ENCODE peak calls at places on chromosomes 2 and 18, in ten cellular contexts. One of them, this sample, is unnamed.
A peak's percentile ranks its signal among the peaks of the same experiment; 100 is the strongest.

GRCh38 chr2:43438858-43439655 is 156.8 kb downstream of the THADA start:
- DNase-seq in OCI-LY7: no peak
- DNase-seq in HCT116: no peak
- DNase-seq in PC-3: peak; percentile 60
- DNase-seq in hepatocyte: no peak
- DNase-seq in GM23248: peak; percentile 62
- DNase-seq in GM23338: no peak
- DNase-seq in PC-9: no peak
- DNase-seq in MM.1S: peak; percentile 21
- DNase-seq in Karpas-422: no peak
- DNase-seq in this sample: no peak

GRCh38 chr2:176107731-176108181 is 676 bp downstream of the HOXD11 start:
- DNase-seq in OCI-LY7: no peak
- DNase-seq in HCT116: no peak
- DNase-seq in PC-3: no peak
- DNase-seq in hepatocyte: no peak
- DNase-seq in GM23248: peak; percentile 71
- DNase-seq in GM23338: no peak
- DNase-seq in PC-9: no peak
- DNase-seq in MM.1S: no peak
- DNase-seq in Karpas-422: no peak
- DNase-seq in this sample: peak; percentile 68

GRCh38 chr2:216034065-216034464 is 20.7 kb upstream of the MREG start:
- DNase-seq in OCI-LY7: peak; percentile 69
- DNase-seq in HCT116: peak; percentile 54
- DNase-seq in PC-3: peak; percentile 84
- DNase-seq in hepatocyte: peak; percentile 73
- DNase-seq in GM23248: peak; percentile 65
- DNase-seq in GM23338: peak; percentile 84
- DNase-seq in PC-9: peak; percentile 68
- DNase-seq in MM.1S: peak; percentile 76
- DNase-seq in Karpas-422: peak; percentile 90
- DNase-seq in this sample: peak; percentile 68

GRCh38 chr18:24915547-24915946 is 436.4 kb downstream of the ZNF521 start:
- DNase-seq in OCI-LY7: no peak
- DNase-seq in HCT116: no peak
- DNase-seq in PC-3: peak; percentile 68
- DNase-seq in hepatocyte: no peak
- DNase-seq in GM23248: peak; percentile 72
- DNase-seq in GM23338: no peak
- DNase-seq in PC-9: no peak
- DNase-seq in MM.1S: no peak
- DNase-seq in Karpas-422: no peak
- DNase-seq in this sample: no peak

GRCh38 chr2:144330951-144331651 is 188.8 kb downstream of the ZEB2 start:
- DNase-seq in OCI-LY7: peak; percentile 33
- DNase-seq in HCT116: no peak
- DNase-seq in PC-3: peak; percentile 17
- DNase-seq in hepatocyte: peak; percentile 16
- DNase-seq in GM23248: peak; percentile 38
- DNase-seq in GM23338: peak; percentile 26
- DNase-seq in PC-9: no peak
- DNase-seq in MM.1S: peak; percentile 21
- DNase-seq in Karpas-422: peak; percentile 73
- DNase-seq in this sample: peak; percentile 13

GRCh38 chr2:69358914-69359313 is 28.1 kb downstream of the GFPT1 start:
- DNase-seq in OCI-LY7: no peak
- DNase-seq in HCT116: no peak
- DNase-seq in PC-3: no peak
- DNase-seq in hepatocyte: no peak
- DNase-seq in GM23248: no peak
- DNase-seq in GM23338: peak; percentile 15
- DNase-seq in PC-9: no peak
- DNase-seq in MM.1S: no peak
- DNase-seq in Karpas-422: no peak
- DNase-seq in this sample: no peak

GRCh38 chr2:95076705-95077520 is 44.7 kb downstream of the MRPS5 start:
- DNase-seq in OCI-LY7: peak; percentile 69
- DNase-seq in HCT116: peak; percentile 63
- DNase-seq in PC-3: peak; percentile 93
- DNase-seq in hepatocyte: peak; percentile 87
- DNase-seq in GM23248: peak; percentile 68
- DNase-seq in GM23338: peak; percentile 93
- DNase-seq in PC-9: peak; percentile 99
- DNase-seq in MM.1S: peak; percentile 74
- DNase-seq in Karpas-422: peak; percentile 90
- DNase-seq in this sample: peak; percentile 84

GRCh38 chr2:64338910-64339500 is 115.0 kb upstream of the LGALSL start:
- DNase-seq in OCI-LY7: no peak
- DNase-seq in HCT116: no peak
- DNase-seq in PC-3: peak; percentile 67
- DNase-seq in hepatocyte: no peak
- DNase-seq in GM23248: no peak
- DNase-seq in GM23338: no peak
- DNase-seq in PC-9: peak; percentile 35
- DNase-seq in MM.1S: no peak
- DNase-seq in Karpas-422: no peak
- DNase-seq in this sample: no peak

GRCh38 chr2:18749912-18750526 is 160.7 kb upstream of the NT5C1B start:
- DNase-seq in OCI-LY7: peak; percentile 53
- DNase-seq in HCT116: peak; percentile 12
- DNase-seq in PC-3: peak; percentile 74
- DNase-seq in hepatocyte: peak; percentile 77
- DNase-seq in GM23248: peak; percentile 73
- DNase-seq in GM23338: peak; percentile 68
- DNase-seq in PC-9: peak; percentile 51
- DNase-seq in MM.1S: peak; percentile 54
- DNase-seq in Karpas-422: peak; percentile 78
- DNase-seq in this sample: peak; percentile 35

GRCh38 chr2:208025814-208026184 is 472 bp upstream of the PLEKHM3 start:
- DNase-seq in OCI-LY7: peak; percentile 12
- DNase-seq in HCT116: no peak
- DNase-seq in PC-3: no peak
- DNase-seq in hepatocyte: no peak
- DNase-seq in GM23248: no peak
- DNase-seq in GM23338: peak; percentile 34
- DNase-seq in PC-9: no peak
- DNase-seq in MM.1S: no peak
- DNase-seq in Karpas-422: peak; percentile 55
- DNase-seq in this sample: peak; percentile 33

GRCh38 chr2:22043784-22044183 is 920.0 kb downstream of the TDRD15 start:
- DNase-seq in OCI-LY7: no peak
- DNase-seq in HCT116: no peak
- DNase-seq in PC-3: no peak
- DNase-seq in hepatocyte: no peak
- DNase-seq in GM23248: no peak
- DNase-seq in GM23338: no peak
- DNase-seq in PC-9: no peak
- DNase-seq in MM.1S: no peak
- DNase-seq in Karpas-422: no peak
- DNase-seq in this sample: no peak
- H3K9me2 ChIP-seq in OCI-LY7: no peaks in the 10 kb centered on the region
- H3K9me2 ChIP-seq in HCT116: no peaks in the 10 kb centered on the region
- H3K9me2 ChIP-seq in PC-3: no peaks in the 10 kb centered on the region
- H3K9me2 ChIP-seq in hepatocyte: no peaks in the 10 kb centered on the region
- H3K9me2 ChIP-seq in GM23248: no peaks in the 10 kb centered on the region
- H3K9me2 ChIP-seq in GM23338: no peaks in the 10 kb centered on the region
- H3K9me2 ChIP-seq in PC-9: no peaks in the 10 kb centered on the region
- H3K9me2 ChIP-seq in MM.1S: no peaks in the 10 kb centered on the region
- H3K9me2 ChIP-seq in Karpas-422: no peaks in the 10 kb centered on the region
- H3K9me2 ChIP-seq in this sample: no peaks in the 10 kb centered on the region

DNA sequence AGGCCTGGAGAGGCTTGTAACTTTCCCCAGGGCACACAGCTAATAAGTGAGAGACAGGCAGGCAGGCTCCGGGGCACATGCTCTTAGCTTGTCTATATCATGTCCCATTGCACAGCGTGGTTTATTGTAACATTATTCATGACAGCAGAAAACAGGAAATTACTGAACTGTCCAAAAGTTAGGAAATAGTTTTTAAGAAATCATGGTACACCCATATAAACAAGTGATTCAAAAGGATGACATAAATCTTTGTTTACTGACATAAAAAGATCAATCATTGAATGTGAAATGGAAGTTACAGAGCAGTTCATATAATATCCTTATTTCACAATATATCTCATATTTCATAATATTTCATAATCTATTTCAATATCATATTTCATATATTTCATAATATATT is 34.3 kb upstream of the TXNDC2 start:
- DNase-seq in OCI-LY7: no peak
- DNase-seq in HCT116: no peak
- DNase-seq in PC-3: no peak
- DNase-seq in hepatocyte: no peak
- DNase-seq in GM23248: no peak
- DNase-seq in GM23338: no peak
- DNase-seq in PC-9: no peak
- DNase-seq in MM.1S: no peak
- DNase-seq in Karpas-422: no peak
- DNase-seq in this sample: no peak
- H3K9me2 ChIP-seq in OCI-LY7: no peaks in the 10 kb centered on the region
- H3K9me2 ChIP-seq in HCT116: no peaks in the 10 kb centered on the region
- H3K9me2 ChIP-seq in PC-3: no peaks in the 10 kb centered on the region
- H3K9me2 ChIP-seq in hepatocyte: no peaks in the 10 kb centered on the region
- H3K9me2 ChIP-seq in GM23248: no peaks in the 10 kb centered on the region
- H3K9me2 ChIP-seq in GM23338: no peaks in the 10 kb centered on the region
- H3K9me2 ChIP-seq in PC-9: no peaks in the 10 kb centered on the region
- H3K9me2 ChIP-seq in MM.1S: no peaks in the 10 kb centered on the region
- H3K9me2 ChIP-seq in Karpas-422: no peaks in the 10 kb centered on the region
- H3K9me2 ChIP-seq in this sample: no peaks in the 10 kb centered on the region

GRCh38 chr18:72544092-72544886 is at the start of gene CBLN2:
- DNase-seq in OCI-LY7: no peak
- DNase-seq in HCT116: no peak
- DNase-seq in PC-3: peak; percentile 75
- DNase-seq in hepatocyte: peak; percentile 85
- DNase-seq in GM23248: peak; percentile 79
- DNase-seq in GM23338: peak; percentile 77
- DNase-seq in PC-9: peak; percentile 64
- DNase-seq in MM.1S: peak; percentile 91
- DNase-seq in Karpas-422: peak; percentile 68
- DNase-seq in this sample: peak; percentile 92

GRCh38 chr18:72543362-72544055 is 633 bp downstream of the CBLN2 start:
- DNase-seq in OCI-LY7: no peak
- DNase-seq in HCT116: no peak
- DNase-seq in PC-3: no peak
- DNase-seq in hepatocyte: no peak
- DNase-seq in GM23248: peak; percentile 4
- DNase-seq in GM23338: peak; percentile 32
- DNase-seq in PC-9: no peak
- DNase-seq in MM.1S: peak; percentile 28
- DNase-seq in Karpas-422: no peak
- DNase-seq in this sample: peak; percentile 65

GRCh38 chr18:72542993-72543361 is 1.2 kb downstream of the CBLN2 start:
- DNase-seq in OCI-LY7: no peak
- DNase-seq in HCT116: no peak
- DNase-seq in PC-3: no peak
- DNase-seq in hepatocyte: peak; percentile 12
- DNase-seq in GM23248: peak; percentile 1
- DNase-seq in GM23338: peak; percentile 13
- DNase-seq in PC-9: no peak
- DNase-seq in MM.1S: peak; percentile 48
- DNase-seq in Karpas-422: no peak
- DNase-seq in this sample: peak; percentile 63

GRCh38 chr18:72541871-72542690 is 2.1 kb downstream of the CBLN2 start:
- DNase-seq in OCI-LY7: no peak
- DNase-seq in HCT116: no peak
- DNase-seq in PC-3: no peak
- DNase-seq in hepatocyte: peak; percentile 18
- DNase-seq in GM23248: no peak
- DNase-seq in GM23338: peak; percentile 47
- DNase-seq in PC-9: no peak
- DNase-seq in MM.1S: peak; percentile 81
- DNase-seq in Karpas-422: no peak
- DNase-seq in this sample: peak; percentile 79

GRCh38 chr18:72539861-72540260 is 4.3 kb downstream of the CBLN2 start:
- DNase-seq in OCI-LY7: no peak
- DNase-seq in HCT116: no peak
- DNase-seq in PC-3: no peak
- DNase-seq in hepatocyte: no peak
- DNase-seq in GM23248: no peak
- DNase-seq in GM23338: no peak
- DNase-seq in PC-9: no peak
- DNase-seq in MM.1S: no peak
- DNase-seq in Karpas-422: no peak
- DNase-seq in this sample: no peak
- H3K9me2 ChIP-seq in OCI-LY7: no peaks in the 10 kb centered on the region
- H3K9me2 ChIP-seq in HCT116: no peaks in the 10 kb centered on the region
- H3K9me2 ChIP-seq in PC-3: no peaks in the 10 kb centered on the region
- H3K9me2 ChIP-seq in hepatocyte: no peaks in the 10 kb centered on the region
- H3K9me2 ChIP-seq in GM23248: no peaks in the 10 kb centered on the region
- H3K9me2 ChIP-seq in GM23338: no peaks in the 10 kb centered on the region
- H3K9me2 ChIP-seq in PC-9: no peaks in the 10 kb centered on the region
- H3K9me2 ChIP-seq in MM.1S: no peaks in the 10 kb centered on the region
- H3K9me2 ChIP-seq in Karpas-422: no peaks in the 10 kb centered on the region
- H3K9me2 ChIP-seq in this sample: no peaks in the 10 kb centered on the region

GRCh38 chr18:69161383-69162028 is 239.2 kb upstream of the DOK6 start:
- DNase-seq in OCI-LY7: no peak
- DNase-seq in HCT116: no peak
- DNase-seq in PC-3: no peak
- DNase-seq in hepatocyte: peak; percentile 14
- DNase-seq in GM23248: peak; percentile 61
- DNase-seq in GM23338: no peak
- DNase-seq in PC-9: no peak
- DNase-seq in MM.1S: no peak
- DNase-seq in Karpas-422: no peak
- DNase-seq in this sample: no peak
- H3K9me2 ChIP-seq in OCI-LY7: no peaks in the 10 kb centered on the region
- H3K9me2 ChIP-seq in HCT116: no peaks in the 10 kb centered on the region
- H3K9me2 ChIP-seq in PC-3: no peaks in the 10 kb centered on the region
- H3K9me2 ChIP-seq in hepatocyte: no peaks in the 10 kb centered on the region
- H3K9me2 ChIP-seq in GM23248: no peaks in the 10 kb centered on the region
- H3K9me2 ChIP-seq in GM23338: no peaks in the 10 kb centered on the region
- H3K9me2 ChIP-seq in PC-9: no peaks in the 10 kb centered on the region
- H3K9me2 ChIP-seq in MM.1S: no peaks in the 10 kb centered on the region
- H3K9me2 ChIP-seq in Karpas-422: no peaks in the 10 kb centered on the region
- H3K9me2 ChIP-seq in this sample: no peaks in the 10 kb centered on the region

GRCh38 chr2:34492781-34493455 is 893.8 kb upstream of the FAM98A start:
- DNase-seq in OCI-LY7: no peak
- DNase-seq in HCT116: no peak
- DNase-seq in PC-3: no peak
- DNase-seq in hepatocyte: no peak
- DNase-seq in GM23248: no peak
- DNase-seq in GM23338: no peak
- DNase-seq in PC-9: no peak
- DNase-seq in MM.1S: peak; percentile 57
- DNase-seq in Karpas-422: no peak
- DNase-seq in this sample: no peak

GRCh38 chr2:34498561-34498960 is 899.5 kb upstream of the FAM98A start:
- DNase-seq in OCI-LY7: no peak
- DNase-seq in HCT116: no peak
- DNase-seq in PC-3: no peak
- DNase-seq in hepatocyte: no peak
- DNase-seq in GM23248: no peak
- DNase-seq in GM23338: no peak
- DNase-seq in PC-9: no peak
- DNase-seq in MM.1S: no peak
- DNase-seq in Karpas-422: no peak
- DNase-seq in this sample: no peak
- H3K9me2 ChIP-seq in OCI-LY7: no peaks in the 10 kb centered on the region
- H3K9me2 ChIP-seq in HCT116: no peaks in the 10 kb centered on the region
- H3K9me2 ChIP-seq in PC-3: no peaks in the 10 kb centered on the region
- H3K9me2 ChIP-seq in hepatocyte: no peaks in the 10 kb centered on the region
- H3K9me2 ChIP-seq in GM23248: no peaks in the 10 kb centered on the region
- H3K9me2 ChIP-seq in GM23338: peaks cover 14% of the 10 kb centered on the region
- H3K9me2 ChIP-seq in PC-9: no peaks in the 10 kb centered on the region
- H3K9me2 ChIP-seq in MM.1S: no peaks in the 10 kb centered on the region
- H3K9me2 ChIP-seq in Karpas-422: no peaks in the 10 kb centered on the region
- H3K9me2 ChIP-seq in this sample: no peaks in the 10 kb centered on the region